ENCODE peak calls at places on chromosomes 5 and 9, in five cellular contexts. P is NCI-H1092, J is glomerular endothelial cell, F is ELR, N is prostate gland. Z is an unnamed sample.

GRCh38 chr9:137666950-137667670 is 48.3 kb downstream of the EHMT1 start:
- DNase-seq in P (peak), J (no peak), F (no peak), N (no peak), Z (no peak)

GRCh38 chr9:120755827-120756434 is 37.3 kb downstream of the FBXW2 start:
- DNase-seq in P (peak), J (no peak), F (peak), N (peak), Z (peak)

GRCh38 chr9:676780-677458 is 164.6 kb upstream of the DMRT1 start:
- DNase-seq in P (no peak), J (no peak), F (no peak), N (no peak), Z (no peak)

GRCh38 chr9:69433426-69433825 is 108.4 kb downstream of the ENTREP1 start:
- DNase-seq in P (no peak), J (no peak), F (peak), N (no peak), Z (no peak)

GRCh38 chr9:131562032-131562959 is 17.0 kb downstream of the PRRT1B start:
- DNase-seq in P (no peak), J (no peak), F (peak), N (no peak), Z (no peak)

GRCh38 chr9:96080364-96080763 is 204.9 kb downstream of the ERCC6L2 start:
- DNase-seq in P (no peak), J (no peak), F (peak), N (peak), Z (no peak)

GRCh38 chr5:61625682-61626620 is 293.9 kb downstream of the ZSWIM6 start:
- DNase-seq in P (no peak), J (no peak), F (peak), N (peak), Z (peak)

GRCh38 chr9:90956026-90956810 is 154.6 kb downstream of the SYK start:
- DNase-seq in P (no peak), J (no peak), F (peak), N (no peak), Z (no peak)

GRCh38 chr9:6759114-6759977 is 1.6 kb downstream of the KDM4C start:
- DNase-seq in P (no peak), J (no peak), F (peak), N (peak), Z (peak)

GRCh38 chr5:89449392-89450148 is 566.6 kb upstream of the MEF2C start:
- DNase-seq in P (no peak), J (no peak), F (no peak), N (no peak), Z (no peak)

GRCh38 chr5:20166496-20166895 is 178.5 kb upstream of the CDH18 start:
- DNase-seq in P (no peak), J (no peak), F (no peak), N (no peak), Z (no peak)

Z was measured in dermis microvascular lymphatic vessel endothelial cell.